ENCODE peak calls at places on chromosome 13, in seven cellular contexts. E is A549, N is H1, H is K562, U is transverse colon, W is suprapubic skin, T is upper lobe of left lung. R is an unnamed sample.

GRCh38 chr13:41682766-41683165 is 225.4 kb downstream of the RGCC start:
- DNase-seq in E (no peak), N (no peak), H (no peak), U (no peak), W (no peak), T (no peak), R (no peak)

GRCh38 chr13:27359203-27359821 is 65.1 kb upstream of the GTF3A start:
- DNase-seq in E (peak), N (no peak), H (peak), U (peak), W (no peak), T (peak), R (peak)

GRCh38 chr13:99350191-99350590 is 43.0 kb upstream of the GPR183 start:
- DNase-seq in E (no peak), N (no peak), H (no peak), U (no peak), W (no peak), T (no peak), R (no peak)

GRCh38 chr13:105370011-105370645 is 1165.3 kb downstream of the EFNB2 start:
- DNase-seq in E (no peak), N (no peak), H (no peak), U (no peak), W (no peak), T (no peak), R (no peak)

GRCh38 chr13:49495783-49496762 is at the start of gene PHF11:
- DNase-seq in E (peak), N (peak), H (peak), U (peak), W (peak), T (peak), R (peak)

GRCh38 chr13:95155504-95155903 is 145.7 kb downstream of the ABCC4 start:
- DNase-seq in E (no peak), N (no peak), H (no peak), U (no peak), W (no peak), T (no peak), R (no peak)

GRCh38 chr13:27622102-27622820 is 569 bp downstream of the POLR1D start:
- DNase-seq in E (no peak), N (no peak), H (no peak), U (peak), W (no peak), T (no peak), R (no peak)

GRCh38 chr13:72820156-72820897 is 38.4 kb downstream of the PIBF1 start:
- DNase-seq in E (no peak), N (no peak), H (no peak), U (no peak), W (no peak), T (no peak), R (no peak)

DNA sequence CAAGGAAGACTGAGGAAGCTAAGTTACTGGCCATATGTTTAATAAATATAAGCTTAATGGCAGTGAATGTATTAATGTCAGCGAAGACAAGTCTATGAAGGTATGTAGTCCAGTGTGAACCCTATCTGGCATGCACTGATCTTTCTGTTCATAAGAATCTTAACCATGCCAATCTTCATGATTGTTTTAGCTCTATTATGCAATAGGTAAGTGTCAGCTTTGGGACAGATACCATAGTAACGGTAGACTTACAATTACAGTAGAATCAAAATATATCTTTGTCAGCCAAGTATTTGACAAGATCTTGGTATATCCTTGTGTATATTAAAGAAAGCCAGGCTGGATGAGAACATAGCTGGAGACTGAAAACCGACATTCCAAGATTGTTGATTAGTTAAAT is 428.5 kb downstream of the SPRY2 start:
- DNase-seq in E (no peak), N (no peak), H (no peak), U (no peak), W (no peak), T (no peak), R (no peak)
- TF ChIP-seq EP300 in E (no peak), N (no peak), H (no peak), U (no peak), W (no peak), T (no peak), R (no peak)

GRCh38 chr13:59750860-59751259 is 412.9 kb downstream of the DIAPH3 start:
- DNase-seq in E (no peak), N (peak), H (no peak), U (no peak), W (no peak), T (no peak), R (no peak)
- TF ChIP-seq EP300 in E (no peak), N (no peak), H (no peak), U (no peak), W (no peak), T (no peak), R (no peak)

DNA sequence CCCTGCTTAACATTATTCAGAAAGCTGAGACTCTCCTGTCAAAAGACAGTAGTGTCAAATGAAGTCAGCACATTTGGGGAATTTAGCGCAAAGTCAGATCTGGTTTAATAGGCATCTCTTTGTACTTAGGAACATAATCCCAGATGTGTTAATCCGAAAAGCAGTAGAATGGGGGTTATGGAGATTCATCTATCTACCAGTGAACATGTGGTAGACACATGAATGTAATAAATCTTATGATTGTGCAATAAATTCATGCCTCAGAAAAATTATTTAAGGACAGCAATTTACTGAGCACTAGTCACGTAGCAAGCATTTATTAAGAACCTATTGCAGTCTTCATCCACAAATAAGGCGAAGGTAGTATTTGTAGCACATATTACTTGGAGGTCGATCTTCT is 224.5 kb upstream of the GPC6 start:
- DNase-seq in E (no peak), N (no peak), H (no peak), U (no peak), W (no peak), T (no peak), R (no peak)
- TF ChIP-seq EP300 in E (no peak), N (no peak), H (no peak), U (no peak), W (no peak), T (no peak), R (no peak)

GRCh38 chr13:109372666-109373065 is 413.7 kb downstream of the IRS2 start:
- DNase-seq in E (no peak), N (no peak), H (no peak), U (no peak), W (no peak), T (no peak), R (no peak)
- TF ChIP-seq EP300 in E (no peak), N (no peak), H (no peak), U (no peak), W (no peak), T (no peak), R (no peak)

DNA sequence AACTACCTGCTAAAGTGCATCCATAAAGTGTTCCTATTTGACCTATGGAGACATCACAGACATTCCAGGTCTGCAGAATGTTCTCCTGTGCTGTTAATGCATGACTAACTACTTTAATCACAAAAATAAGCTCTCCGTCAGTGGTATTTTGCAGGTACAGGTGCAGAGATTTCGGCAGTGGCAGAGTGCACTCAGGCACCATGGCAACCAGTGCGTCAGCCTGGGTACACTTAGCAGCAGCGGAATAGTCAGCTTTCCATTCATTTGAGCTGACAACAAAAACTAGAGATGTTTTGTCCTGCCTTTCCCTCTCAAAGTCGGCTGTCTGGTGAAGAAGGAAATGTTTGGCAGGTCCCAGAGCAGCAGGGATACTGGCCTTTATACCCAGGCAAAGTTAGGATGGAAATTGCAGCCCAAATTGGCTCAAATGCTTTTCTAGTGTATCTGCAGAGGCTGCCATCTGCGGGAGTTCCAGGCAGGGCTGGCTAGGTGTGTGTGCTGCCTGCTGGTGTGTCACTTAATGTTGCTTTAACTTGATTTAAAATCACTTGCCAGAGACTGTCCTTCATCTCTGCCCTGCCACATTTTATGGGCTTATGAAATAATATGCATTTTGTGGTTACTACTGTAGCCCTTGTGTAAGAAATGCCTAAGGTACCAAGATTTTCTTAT is 195.8 kb downstream of the RAP2A start:
- DNase-seq in E (no peak), N (no peak), H (no peak), U (no peak), W (no peak), T (no peak), R (no peak)
- TF ChIP-seq EP300 in E (no peak), N (no peak), H (no peak), U (no peak), W (no peak), T (no peak), R (no peak)